ENCODE peak calls at places on chromosomes 12 and 14, in ten cellular contexts. F is GM12865; V is GM10248; U is CD8-positive, alpha-beta T cell; R is mammary epithelial cell; T is coronary artery; E is mesothelial cell of epicardium; P is AG09309; K is H9; G is HFF-Myc. C is an unnamed sample.
A peak's percentile ranks its signal among the peaks of the same experiment; 100 is the strongest.

GRCh38 chr12:72281145-72281544 is 9.0 kb downstream of the TRHDE start:
- DNase-seq in K (no peak), G (no peak), P (no peak), F (no peak), E (no peak), R (peak; percentile 53), T (no peak), V (no peak), U (no peak), C (no peak)

GRCh38 chr12:1916396-1917171 is 1.9 kb downstream of the CACNA2D4 start:
- DNase-seq in K (peak; percentile 26), E (no peak), F (no peak), V (peak; percentile 10), G (no peak), P (no peak), U (no peak), T (no peak), R (no peak), C (peak; percentile 77)

GRCh38 chr14:45716506-45716905 is 463.5 kb upstream of the MIS18BP1 start:
- DNase-seq in T (no peak), U (no peak), K (peak; percentile 36), G (no peak), F (peak; percentile 9), E (no peak), V (no peak), P (no peak), R (no peak), C (no peak)

GRCh38 chr12:89783321-89784060 is 74.9 kb upstream of the ATP2B1 start:
- DNase-seq in T (no peak), E (no peak), F (peak; percentile 12), V (no peak), K (no peak), P (peak; percentile 33), R (no peak), U (no peak), G (no peak), C (no peak)

GRCh38 chr12:106152334-106152733 is 13.6 kb upstream of the NUAK1 start:
- DNase-seq in V (no peak), P (no peak), K (no peak), R (no peak), F (no peak), G (no peak), T (no peak), E (no peak), U (no peak), C (no peak)

GRCh38 chr14:92302481-92302880 is 20.5 kb upstream of the SLC24A4 start:
- DNase-seq in K (no peak), G (no peak), U (no peak), P (no peak), E (no peak), R (no peak), F (no peak), V (no peak), T (no peak), C (no peak)

GRCh38 chr12:54287316-54288157 is 7.0 kb downstream of the HNRNPA1 start:
- DNase-seq in P (no peak), G (no peak), K (peak; percentile 48), F (no peak), U (no peak), V (no peak), R (no peak), E (no peak), T (no peak), C (no peak)

GRCh38 chr14:60300019-60300418 is 51.0 kb downstream of the PPM1A start:
- DNase-seq in K (no peak), P (no peak), V (no peak), T (no peak), G (no peak), F (no peak), E (no peak), U (no peak), R (no peak), C (no peak)

GRCh38 chr14:62084020-62084419 is 321.8 kb downstream of the SNAPC1 start:
- DNase-seq in F (no peak), G (no peak), E (no peak), U (no peak), K (no peak), T (no peak), R (no peak), P (no peak), V (no peak), C (no peak)

GRCh38 chr14:91415794-91416743 is 1.6 kb downstream of the CCDC88C start:
- DNase-seq in P (no peak), E (no peak), V (peak; percentile 79), F (peak; percentile 91), U (peak; percentile 47), R (no peak), T (no peak), G (no peak), K (no peak), C (no peak)

GRCh38 chr12:53207042-53207441 is at the start of gene ITGB7:
- DNase-seq in P (no peak), U (peak; percentile 26), R (no peak), T (no peak), F (peak; percentile 93), G (no peak), K (no peak), V (peak; percentile 80), E (no peak), C (no peak)

GRCh38 chr14:77483851-77484250 is 14.8 kb downstream of the ISM2 start:
- DNase-seq in U (no peak), E (no peak), T (no peak), P (no peak), G (no peak), R (no peak), K (no peak), V (no peak), F (no peak), C (no peak)

GRCh38 chr12:101823891-101824290 is 6.9 kb downstream of the GNPTAB start:
- DNase-seq in V (peak; percentile 60), F (peak; percentile 81), K (peak; percentile 81), G (peak; percentile 24), T (no peak), U (peak; percentile 47), R (no peak), E (no peak), P (no peak), C (no peak)

GRCh38 chr14:68251766-68252100 is 432.2 kb downstream of the RAD51B start:
- DNase-seq in V (no peak), E (no peak), F (peak; percentile 28), G (no peak), T (no peak), R (no peak), P (no peak), U (no peak), K (no peak), C (no peak)

GRCh38 chr12:94500831-94501567 is 41.3 kb upstream of the CEP83 start:
- DNase-seq in P (no peak), G (no peak), R (peak; percentile 54), E (no peak), K (no peak), T (no peak), V (no peak), F (peak; percentile 41), U (no peak), C (no peak)

GRCh38 chr12:82838827-82839226 is 152.1 kb downstream of the TMTC2 start:
- DNase-seq in P (no peak), U (no peak), G (no peak), T (no peak), F (no peak), E (no peak), K (no peak), V (no peak), R (no peak), C (no peak)

GRCh38 chr12:82842480-82842879 is 155.8 kb downstream of the TMTC2 start:
- DNase-seq in R (no peak), E (no peak), K (no peak), P (no peak), T (no peak), V (no peak), F (no peak), G (no peak), U (no peak), C (no peak)

GRCh38 chr12:82841379-82841778 is 154.7 kb downstream of the TMTC2 start:
- DNase-seq in P (no peak), G (no peak), K (no peak), R (no peak), T (no peak), V (no peak), E (no peak), F (no peak), U (no peak), C (no peak)

GRCh38 chr12:82835217-82835616 is 148.5 kb downstream of the TMTC2 start:
- DNase-seq in K (no peak), G (peak; percentile 39), R (peak; percentile 19), U (no peak), F (no peak), E (no peak), V (no peak), P (peak; percentile 34), T (no peak), C (no peak)

DNA sequence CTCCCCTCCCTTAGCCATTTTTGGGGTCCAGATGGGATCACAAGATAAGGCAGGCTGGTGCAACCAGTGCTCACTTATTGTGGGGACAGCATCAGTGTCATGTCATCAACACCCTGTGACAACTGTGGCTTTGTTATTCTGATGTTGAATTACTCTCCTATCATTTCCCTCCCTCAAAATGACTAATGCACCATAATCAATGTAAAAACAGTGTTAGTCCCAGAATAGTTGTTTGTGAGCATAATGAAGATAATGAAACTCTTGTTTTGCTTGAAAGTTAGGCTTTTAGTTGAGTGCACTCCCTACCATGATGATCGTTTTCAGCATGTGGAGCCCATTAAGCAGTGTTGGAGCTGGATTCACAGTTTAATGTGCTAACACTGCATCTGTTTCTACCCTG is 151.4 kb downstream of the TMTC2 start:
- DNase-seq in F (no peak), U (no peak), P (no peak), R (no peak), T (no peak), E (no peak), V (no peak), G (no peak), K (no peak), C (no peak)
- TF ChIP-seq CTCF in F (no peak), U (no peak), P (no peak), R (no peak), T (no peak), E (no peak), V (no peak), G (no peak), K (no peak), C (no peak)

GRCh38 chr12:25884920-25885234 is 73.6 kb upstream of the RASSF8 start:
- DNase-seq in V (no peak), R (no peak), G (no peak), U (no peak), P (no peak), F (no peak), T (no peak), E (no peak), K (peak; percentile 61), C (no peak)
- TF ChIP-seq CTCF in V (no peak), R (no peak), G (no peak), U (no peak), P (no peak), F (no peak), T (no peak), E (no peak), K (no peak), C (no peak)

GRCh38 chr12:107704056-107704455 is 18.5 kb downstream of the PWP1 start:
- DNase-seq in G (no peak), P (no peak), F (no peak), U (no peak), V (no peak), R (no peak), T (no peak), K (no peak), E (no peak), C (no peak)
- TF ChIP-seq CTCF in G (no peak), P (no peak), F (no peak), U (no peak), V (no peak), R (no peak), T (no peak), K (no peak), E (no peak), C (no peak)

GRCh38 chr12:3227076-3227975 is 150.1 kb downstream of the TSPAN9 start:
- DNase-seq in V (no peak), T (no peak), P (no peak), U (no peak), F (no peak), K (peak; percentile 67), E (no peak), G (no peak), R (no peak), C (no peak)
- TF ChIP-seq CTCF in V (no peak), T (no peak), P (no peak), U (no peak), F (no peak), K (peak; percentile 32), E (no peak), G (no peak), R (no peak), C (peak; percentile 14)